ENCODE peak calls at places on chromosomes 13 and 19, in ten cellular contexts. A, K, Y, D, Q, W, T, I, V and N are unnamed samples.

GRCh38 chr13:101523154-101523669 is 70.7 kb downstream of the ITGBL1 start:
- DNase-seq in A (no peak), K (no peak), Y (no peak), D (no peak), Q (no peak), W (no peak), T (no peak), I (no peak), V (no peak), N (no peak)

GRCh38 chr13:33328691-33329090 is 43.1 kb upstream of the STARD13 start:
- DNase-seq in A (no peak), K (no peak), Y (no peak), D (no peak), Q (no peak), W (no peak), T (no peak), I (no peak), V (no peak), N (no peak)

GRCh38 chr19:50827476-50827875 is 3.9 kb upstream of the KLK1 start:
- DNase-seq in A (no peak), K (no peak), Y (no peak), D (no peak), Q (no peak), W (no peak), T (no peak), I (no peak), V (no peak), N (no peak)

GRCh38 chr13:112119192-112120030 is 52.5 kb downstream of the SOX1 start:
- DNase-seq in A (no peak), K (no peak), Y (no peak), D (no peak), Q (no peak), W (no peak), T (no peak), I (no peak), V (no peak), N (peak)

GRCh38 chr19:55146648-55147218 is 2.3 kb downstream of the TNNT1 start:
- DNase-seq in A (no peak), K (peak), Y (no peak), D (no peak), Q (no peak), W (no peak), T (no peak), I (peak), V (peak), N (no peak)

GRCh38 chr19:33294058-33294798 is 8.1 kb downstream of the CEBPA start:
- DNase-seq in A (no peak), K (peak), Y (no peak), D (no peak), Q (no peak), W (no peak), T (no peak), I (no peak), V (no peak), N (no peak)

GRCh38 chr19:42092350-42092749 is 16.4 kb downstream of the ZNF574 start:
- DNase-seq in A (no peak), K (no peak), Y (no peak), D (no peak), Q (peak), W (no peak), T (no peak), I (peak), V (peak), N (no peak)

GRCh38 chr13:49357694-49358093 is 86.2 kb downstream of the CAB39L start:
- DNase-seq in A (no peak), K (no peak), Y (no peak), D (no peak), Q (no peak), W (no peak), T (peak), I (no peak), V (no peak), N (no peak)

GRCh38 chr13:80529734-80530133 is 188.8 kb upstream of the SPRY2 start:
- DNase-seq in A (no peak), K (no peak), Y (no peak), D (no peak), Q (no peak), W (no peak), T (peak), I (no peak), V (no peak), N (no peak)

GRCh38 chr19:15197275-15198005 is 3.4 kb downstream of the NOTCH3 start:
- DNase-seq in A (no peak), K (no peak), Y (no peak), D (no peak), Q (peak), W (no peak), T (no peak), I (no peak), V (no peak), N (no peak)

GRCh38 chr13:28716511-28716910 is 2.3 kb downstream of the SLC46A3 start:
- DNase-seq in A (no peak), K (no peak), Y (peak), D (no peak), Q (peak), W (no peak), T (peak), I (peak), V (peak), N (no peak)

GRCh38 chr19:44517146-44517545 is 12.3 kb downstream of the CEACAM20 start:
- DNase-seq in A (no peak), K (no peak), Y (no peak), D (no peak), Q (no peak), W (no peak), T (no peak), I (no peak), V (no peak), N (no peak)

GRCh38 chr19:44515907-44516306 is 13.6 kb downstream of the CEACAM20 start:
- DNase-seq in A (no peak), K (no peak), Y (no peak), D (no peak), Q (no peak), W (no peak), T (no peak), I (no peak), V (no peak), N (no peak)

GRCh38 chr19:44515031-44515430 is 14.4 kb downstream of the CEACAM20 start:
- DNase-seq in A (no peak), K (no peak), Y (no peak), D (no peak), Q (no peak), W (no peak), T (no peak), I (no peak), V (no peak), N (no peak)

GRCh38 chr19:44509478-44509877 is 9.2 kb upstream of the ZNF180 start:
- DNase-seq in A (no peak), K (no peak), Y (no peak), D (no peak), Q (no peak), W (no peak), T (no peak), I (no peak), V (no peak), N (no peak)

DNA sequence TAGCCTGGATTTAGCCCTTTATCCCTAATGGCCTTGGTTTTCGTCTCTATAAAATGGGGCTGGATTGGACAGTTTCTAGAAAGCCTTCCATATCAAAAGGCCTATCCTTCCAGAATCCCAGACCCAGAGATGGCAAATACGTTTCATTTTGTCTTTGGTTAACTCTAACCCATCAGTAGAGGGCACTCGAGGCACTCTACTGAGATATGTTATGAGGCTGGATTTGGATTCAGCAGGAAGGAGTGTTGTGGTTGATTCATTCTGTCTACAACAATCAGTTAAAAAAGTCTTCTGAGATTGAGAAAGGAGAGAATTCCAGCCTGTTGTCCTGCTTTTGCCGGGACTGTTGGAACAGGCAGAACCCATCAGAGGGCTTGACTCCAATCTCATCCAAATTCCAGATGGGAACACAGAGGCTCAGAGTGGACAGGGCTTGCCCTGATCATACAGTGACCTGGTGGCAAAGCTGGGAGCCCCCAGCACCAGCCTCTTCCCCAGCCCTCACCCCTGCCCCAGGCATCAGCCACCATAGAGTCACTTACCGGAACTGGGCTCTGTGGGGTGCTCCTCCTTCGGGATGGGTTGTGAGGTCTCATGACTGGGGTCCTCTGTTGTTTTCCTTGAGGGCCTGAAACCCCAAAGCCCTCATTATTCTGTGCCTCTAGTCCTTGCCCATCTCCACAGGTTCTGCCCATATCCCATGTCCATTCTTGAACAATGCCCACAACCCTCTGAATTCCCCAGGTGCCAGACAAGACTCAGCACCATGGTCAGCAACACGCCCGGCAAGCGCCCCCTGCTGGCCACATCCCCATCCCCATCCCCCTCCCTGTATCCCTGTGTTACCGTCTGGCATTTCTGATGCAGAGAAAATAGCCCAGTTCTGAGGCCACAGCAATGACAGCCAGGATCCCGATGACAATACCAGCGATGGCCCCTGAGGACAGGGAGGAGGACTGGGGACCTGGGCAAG is 12.3 kb upstream of the ZNF180 start:
- DNase-seq in A (peak), K (peak), Y (no peak), D (no peak), Q (peak), W (no peak), T (peak), I (peak), V (peak), N (no peak)
- TF ChIP-seq CTCF in A (peak), K (peak), Y (peak), D (no peak), Q (peak), W (no peak), T (peak), I (no peak), V (peak), N (peak)

GRCh38 chr19:47480658-47481057 is 3.4 kb downstream of the KPTN start:
- DNase-seq in A (no peak), K (no peak), Y (no peak), D (no peak), Q (no peak), W (no peak), T (no peak), I (no peak), V (no peak), N (no peak)
- TF ChIP-seq CTCF in A (no peak), K (no peak), Y (no peak), D (no peak), Q (no peak), W (no peak), T (no peak), I (no peak), V (no peak), N (no peak)

DNA sequence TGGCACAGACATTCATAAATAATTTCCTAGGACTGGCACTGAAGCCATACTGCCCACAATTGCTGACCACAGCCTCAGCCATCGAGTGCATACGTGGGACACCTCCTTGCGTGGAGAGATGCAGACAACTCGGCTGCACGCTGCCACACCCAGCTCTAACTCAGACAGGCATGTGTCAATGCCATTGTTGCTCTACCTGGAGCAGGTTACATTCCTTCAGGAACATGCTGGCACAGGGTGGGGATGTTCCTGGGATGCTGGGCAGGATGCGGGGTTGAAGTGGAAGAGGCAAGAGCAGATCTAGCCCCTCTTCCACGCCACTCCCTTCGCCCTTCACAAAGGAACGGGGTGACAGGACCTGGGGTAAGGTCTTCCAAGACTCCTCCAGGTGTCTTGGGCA is 24.2 kb upstream of the SLC35E1 start:
- DNase-seq in A (no peak), K (no peak), Y (no peak), D (no peak), Q (no peak), W (no peak), T (no peak), I (peak), V (no peak), N (no peak)
- TF ChIP-seq CTCF in A (no peak), K (no peak), Y (no peak), D (no peak), Q (no peak), W (no peak), T (no peak), I (no peak), V (no peak), N (no peak)

GRCh38 chr13:29771247-29771646 is 79.2 kb downstream of the UBL3 start:
- DNase-seq in A (no peak), K (no peak), Y (no peak), D (no peak), Q (peak), W (no peak), T (peak), I (no peak), V (peak), N (no peak)
- TF ChIP-seq CTCF in A (peak), K (peak), Y (peak), D (peak), Q (peak), W (peak), T (peak), I (peak), V (peak), N (peak)

DNA sequence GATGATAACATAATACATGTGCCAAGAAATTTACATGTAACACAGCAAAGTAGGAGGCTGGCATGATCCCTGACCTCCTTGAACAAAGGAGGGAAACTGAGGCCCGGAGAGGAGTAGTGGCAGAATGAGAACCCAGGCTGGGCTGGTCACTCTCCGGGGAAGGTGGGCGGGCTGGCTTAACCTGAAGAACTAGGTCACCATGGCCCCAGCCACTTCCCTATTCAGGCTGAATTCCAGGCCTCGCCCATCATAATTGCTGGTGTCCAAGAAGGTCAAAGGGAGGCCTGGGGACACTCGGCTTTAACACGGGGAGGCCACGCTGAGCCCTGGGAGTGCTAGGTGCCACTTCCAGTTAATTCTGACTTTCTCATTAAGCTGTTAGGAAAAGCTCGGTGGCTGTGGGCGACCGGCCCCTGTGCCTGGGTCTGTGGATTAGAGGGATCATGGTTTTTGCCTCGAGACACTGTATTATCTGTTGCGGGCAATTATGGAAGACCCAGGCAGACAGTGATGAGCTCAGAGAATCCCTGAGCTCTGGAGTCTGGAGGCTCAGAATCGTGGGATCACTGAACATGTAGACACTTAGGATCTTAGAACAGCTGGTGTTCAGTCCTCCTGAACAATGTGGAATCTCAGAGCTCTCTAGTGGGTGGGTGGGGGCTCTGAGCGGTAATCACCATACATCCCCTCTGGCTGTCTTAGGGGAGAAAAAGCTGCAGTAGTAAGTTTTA is 5.0 kb upstream of the TINCR start:
- DNase-seq in A (no peak), K (peak), Y (no peak), D (no peak), Q (no peak), W (no peak), T (no peak), I (no peak), V (peak), N (no peak)
- TF ChIP-seq CTCF in A (no peak), K (no peak), Y (no peak), D (no peak), Q (no peak), W (no peak), T (no peak), I (no peak), V (no peak), N (no peak)

GRCh38 chr19:44740351-44740824 is 8.1 kb upstream of the BCL3 start:
- DNase-seq in A (no peak), K (no peak), Y (no peak), D (no peak), Q (no peak), W (no peak), T (no peak), I (no peak), V (peak), N (no peak)

GRCh38 chr19:44735011-44735410 is 13.5 kb upstream of the BCL3 start:
- DNase-seq in A (no peak), K (no peak), Y (no peak), D (no peak), Q (no peak), W (no peak), T (no peak), I (no peak), V (peak), N (no peak)

GRCh38 chr19:44738603-44739585 is 9.6 kb upstream of the BCL3 start:
- DNase-seq in A (no peak), K (no peak), Y (no peak), D (no peak), Q (no peak), W (no peak), T (no peak), I (no peak), V (peak), N (no peak)

GRCh38 chr19:44738161-44738535 is 10.4 kb upstream of the BCL3 start:
- DNase-seq in A (no peak), K (no peak), Y (no peak), D (no peak), Q (no peak), W (no peak), T (no peak), I (no peak), V (peak), N (no peak)

GRCh38 chr19:44737238-44738160 is 11.0 kb upstream of the BCL3 start:
- DNase-seq in A (no peak), K (no peak), Y (no peak), D (no peak), Q (peak), W (no peak), T (no peak), I (no peak), V (peak), N (no peak)
- TF ChIP-seq CTCF in A (no peak), K (no peak), Y (no peak), D (no peak), Q (no peak), W (no peak), T (no peak), I (no peak), V (no peak), N (no peak)